ENCODE peak calls at places on chromosome 1, in four cellular contexts. G is COLO829; W is stimulated activated effector memory CD8-positive, alpha-beta T cell treated with anti-CD3 and anti-CD28 coated beads, Interleukin-12 subunit alpha, Interleukin-12 subunit beta, amount 100 ng/mL, for 72 hours; P is stimulated activated CD4-positive, alpha-beta T cell treated with anti-CD3 and anti-CD28 coated beads, TNF-alpha, amount 100 ng/mL, for 48 hours. R is an unnamed sample.

GRCh38 chr1:160159846-160160245 is 8.4 kb downstream of the ATP1A4 start:
- DNase-seq in G (no peak), W (no peak), P (no peak), R (no peak)

GRCh38 chr1:25487628-25488027 is 55.8 kb upstream of the LDLRAP1 start:
- DNase-seq in G (no peak), W (no peak), P (no peak), R (no peak)

GRCh38 chr1:70509996-70510876 is 99.2 kb downstream of the CTH start:
- DNase-seq in G (peak), W (no peak), P (no peak), R (peak)

GRCh38 chr1:224565186-224565585 is 50.9 kb upstream of the CNIH3 start:
- DNase-seq in G (peak), W (no peak), P (no peak), R (no peak)

GRCh38 chr1:228804640-228805413 is 69.5 kb downstream of the RHOU start:
- DNase-seq in G (no peak), W (peak), P (no peak), R (no peak)

GRCh38 chr1:38028105-38028591 is 15.6 kb downstream of the UTP11 start:
- DNase-seq in G (no peak), W (peak), P (peak), R (no peak)

GRCh38 chr1:55696181-55696580 is 481.0 kb upstream of the USP24 start:
- DNase-seq in G (no peak), W (no peak), P (no peak), R (no peak)

GRCh38 chr1:6473974-6474814 is 8.2 kb upstream of the TNFRSF25 start:
- DNase-seq in G (no peak), W (no peak), P (no peak), R (no peak)

GRCh38 chr1:220137006-220137794 is 43.3 kb downstream of the IARS2 start:
- DNase-seq in G (no peak), W (no peak), P (no peak), R (no peak)

GRCh38 chr1:46522184-46522968 is 29.1 kb downstream of the KNCN start:
- DNase-seq in G (peak), W (peak), P (no peak), R (no peak)

R was measured in GM18507.